ENCODE peak calls at places on chromosomes 12 and 14, in four cellular contexts. One of them, this sample, is unnamed.

GRCh38 chr12:879641-880040 is 69.9 kb downstream of the RAD52 start:
- DNase-seq in lower lobe of right lung: no peak
- DNase-seq in cardiac muscle cell: no peak
- DNase-seq in A549: no peak
- DNase-seq in this sample: peak; percentile 36

GRCh38 chr14:89660183-89660582 is 243.2 kb upstream of the FOXN3 start:
- DNase-seq in lower lobe of right lung: no peak
- DNase-seq in cardiac muscle cell: peak; percentile 39
- DNase-seq in A549: no peak
- DNase-seq in this sample: no peak

GRCh38 chr14:76926521-76927251 is 100.5 kb downstream of the LRRC74A start:
- DNase-seq in lower lobe of right lung: no peak
- DNase-seq in cardiac muscle cell: no peak
- DNase-seq in A549: no peak
- DNase-seq in this sample: no peak

GRCh38 chr12:107134558-107134957 is 41.2 kb upstream of the CRY1 start:
- DNase-seq in lower lobe of right lung: no peak
- DNase-seq in cardiac muscle cell: no peak
- DNase-seq in A549: peak; percentile 71
- DNase-seq in this sample: no peak

GRCh38 chr12:43210437-43211197 is 341.4 kb downstream of the ADAMTS20 start:
- DNase-seq in lower lobe of right lung: no peak
- DNase-seq in cardiac muscle cell: no peak
- DNase-seq in A549: no peak
- DNase-seq in this sample: no peak

GRCh38 chr14:71321556-71322315 is 414.5 kb downstream of the PCNX1 start:
- DNase-seq in lower lobe of right lung: no peak
- DNase-seq in cardiac muscle cell: peak; percentile 44
- DNase-seq in A549: peak; percentile 12
- DNase-seq in this sample: no peak

GRCh38 chr14:38139926-38140325 is 67.8 kb upstream of the SSTR1 start:
- DNase-seq in lower lobe of right lung: no peak
- DNase-seq in cardiac muscle cell: no peak
- DNase-seq in A549: no peak
- DNase-seq in this sample: no peak

GRCh38 chr12:74889073-74889472 is 320.6 kb downstream of the KCNC2 start:
- DNase-seq in lower lobe of right lung: no peak
- DNase-seq in cardiac muscle cell: no peak
- DNase-seq in A549: no peak
- DNase-seq in this sample: no peak

GRCh38 chr14:86766469-86766868 is 1226.5 kb downstream of the GALC start:
- DNase-seq in lower lobe of right lung: no peak
- DNase-seq in cardiac muscle cell: no peak
- DNase-seq in A549: no peak
- DNase-seq in this sample: no peak

GRCh38 chr12:40469736-40470135 is 222.5 kb upstream of the CNTN1 start:
- DNase-seq in lower lobe of right lung: no peak
- DNase-seq in cardiac muscle cell: no peak
- DNase-seq in A549: no peak
- DNase-seq in this sample: no peak

GRCh38 chr14:50340945-50341344 is 28.8 kb downstream of the DMAC2L start:
- DNase-seq in lower lobe of right lung: no peak
- DNase-seq in cardiac muscle cell: no peak
- DNase-seq in A549: no peak
- DNase-seq in this sample: no peak

GRCh38 chr12:12333980-12334709 is 15.9 kb downstream of the MANSC1 start:
- DNase-seq in lower lobe of right lung: peak; percentile 68
- DNase-seq in cardiac muscle cell: peak; percentile 63
- DNase-seq in A549: peak; percentile 77
- DNase-seq in this sample: no peak

GRCh38 chr12:68028647-68029046 is 39.4 kb downstream of the IFNG-AS1 start:
- DNase-seq in lower lobe of right lung: no peak
- DNase-seq in cardiac muscle cell: no peak
- DNase-seq in A549: no peak
- DNase-seq in this sample: no peak

GRCh38 chr14:61894452-61895077 is 132.3 kb downstream of the SNAPC1 start:
- DNase-seq in lower lobe of right lung: peak; percentile 66
- DNase-seq in cardiac muscle cell: peak; percentile 88
- DNase-seq in A549: peak; percentile 69
- DNase-seq in this sample: peak; percentile 16

GRCh38 chr12:39386335-39386734 is 56.6 kb downstream of the KIF21A start:
- DNase-seq in lower lobe of right lung: no peak
- DNase-seq in cardiac muscle cell: no peak
- DNase-seq in A549: no peak
- DNase-seq in this sample: no peak

GRCh38 chr14:81127785-81128184 is 93.0 kb downstream of the GTF2A1 start:
- DNase-seq in lower lobe of right lung: no peak
- DNase-seq in cardiac muscle cell: no peak
- DNase-seq in A549: no peak
- DNase-seq in this sample: no peak

GRCh38 chr12:109728921-109729836 is 15.6 kb downstream of the FAM222A start:
- DNase-seq in lower lobe of right lung: peak; percentile 42
- DNase-seq in cardiac muscle cell: no peak
- DNase-seq in A549: no peak
- DNase-seq in this sample: no peak

GRCh38 chr12:15322164-15323054 is at the start of gene PTPRO:
- DNase-seq in lower lobe of right lung: no peak
- DNase-seq in cardiac muscle cell: peak; percentile 57
- DNase-seq in A549: peak; percentile 6
- DNase-seq in this sample: no peak

GRCh38 chr12:110826592-110827200 is 20.1 kb upstream of the CCDC63 start:
- DNase-seq in lower lobe of right lung: peak; percentile 85
- DNase-seq in cardiac muscle cell: peak; percentile 88
- DNase-seq in A549: peak; percentile 94
- DNase-seq in this sample: peak; percentile 34

GRCh38 chr12:46266869-46267617 is 1.8 kb downstream of the SLC38A1 start:
- DNase-seq in lower lobe of right lung: peak; percentile 76
- DNase-seq in cardiac muscle cell: peak; percentile 88
- DNase-seq in A549: peak; percentile 64
- DNase-seq in this sample: no peak

GRCh38 chr12:106108187-106108816 is 30.5 kb downstream of the NUAK1 start:
- DNase-seq in lower lobe of right lung: no peak
- DNase-seq in cardiac muscle cell: no peak
- DNase-seq in A549: peak; percentile 62
- DNase-seq in this sample: no peak

GRCh38 chr14:46580941-46581671 is 70.5 kb downstream of the RPL10L start:
- DNase-seq in lower lobe of right lung: no peak
- DNase-seq in cardiac muscle cell: peak; percentile 61
- DNase-seq in A549: peak; percentile 67
- DNase-seq in this sample: no peak

GRCh38 chr14:96160030-96160912 is 44.4 kb upstream of the BDKRB2 start:
- DNase-seq in lower lobe of right lung: no peak
- DNase-seq in cardiac muscle cell: no peak
- DNase-seq in A549: peak; percentile 37
- DNase-seq in this sample: no peak

GRCh38 chr12:79233341-79233761 is 368.8 kb downstream of the SYT1 start:
- DNase-seq in lower lobe of right lung: no peak
- DNase-seq in cardiac muscle cell: no peak
- DNase-seq in A549: no peak
- DNase-seq in this sample: no peak

GRCh38 chr14:102445641-102446040 is 63.9 kb downstream of the ANKRD9 start:
- DNase-seq in lower lobe of right lung: no peak
- DNase-seq in cardiac muscle cell: no peak
- DNase-seq in A549: no peak
- DNase-seq in this sample: no peak

GRCh38 chr14:102454711-102455110 is 54.9 kb downstream of the ANKRD9 start:
- DNase-seq in lower lobe of right lung: no peak
- DNase-seq in cardiac muscle cell: no peak
- DNase-seq in A549: no peak
- DNase-seq in this sample: no peak

GRCh38 chr14:102451064-102451352 is 58.6 kb downstream of the ANKRD9 start:
- DNase-seq in lower lobe of right lung: no peak
- DNase-seq in cardiac muscle cell: no peak
- DNase-seq in A549: no peak
- DNase-seq in this sample: no peak

GRCh38 chr14:102452302-102452701 is 57.3 kb downstream of the ANKRD9 start:
- DNase-seq in lower lobe of right lung: no peak
- DNase-seq in cardiac muscle cell: no peak
- DNase-seq in A549: no peak
- DNase-seq in this sample: no peak

GRCh38 chr14:102450206-102451063 is 59.1 kb downstream of the ANKRD9 start:
- DNase-seq in lower lobe of right lung: no peak
- DNase-seq in cardiac muscle cell: no peak
- DNase-seq in A549: no peak
- DNase-seq in this sample: no peak
- H3K27ac ChIP-seq in lower lobe of right lung: no peak overlapping the region
- H3K27ac ChIP-seq in cardiac muscle cell: no peak overlapping the region
- H3K27ac ChIP-seq in A549: no peak overlapping the region
- H3K27ac ChIP-seq in this sample: no peak overlapping the region

DNA sequence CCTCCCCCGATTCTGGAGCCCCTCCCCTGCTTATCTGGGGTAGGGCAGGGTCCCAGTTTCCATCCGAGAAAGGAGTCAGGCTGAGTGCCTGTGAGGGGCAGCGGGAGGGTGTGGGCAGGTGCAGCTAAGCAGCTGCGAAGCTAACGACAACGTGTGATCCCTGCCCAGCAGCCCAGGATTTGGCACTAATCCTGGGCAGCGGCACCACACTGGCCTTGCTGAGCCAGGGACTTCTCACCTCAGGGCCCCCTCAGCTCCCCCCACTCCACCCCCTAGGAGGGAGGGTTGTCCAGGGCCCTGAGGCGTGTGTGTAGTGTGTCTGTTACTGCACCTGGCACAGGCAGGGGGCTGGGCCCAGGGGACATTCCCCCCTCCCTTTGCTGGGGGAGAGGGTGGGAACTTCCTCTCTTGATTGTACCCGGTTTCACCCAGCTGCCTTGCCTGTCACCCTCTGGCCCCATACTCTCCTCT is 1.8 kb downstream of the SMIM41 start:
- DNase-seq in lower lobe of right lung: no peak
- DNase-seq in cardiac muscle cell: no peak
- DNase-seq in A549: no peak
- DNase-seq in this sample: no peak
- TF ChIP-seq CTCF in lower lobe of right lung: no peak
- TF ChIP-seq CTCF in cardiac muscle cell: no peak
- TF ChIP-seq CTCF in A549: no peak
- TF ChIP-seq CTCF in this sample: no peak

GRCh38 chr12:92036061-92036620 is 109.5 kb downstream of the BTG1 start:
- DNase-seq in lower lobe of right lung: no peak
- DNase-seq in cardiac muscle cell: no peak
- DNase-seq in A549: no peak
- DNase-seq in this sample: no peak

GRCh38 chr12:92036771-92037453 is 108.7 kb downstream of the BTG1 start:
- DNase-seq in lower lobe of right lung: no peak
- DNase-seq in cardiac muscle cell: no peak
- DNase-seq in A549: no peak
- DNase-seq in this sample: no peak

GRCh38 chr12:92034858-92035401 is 110.7 kb downstream of the BTG1 start:
- DNase-seq in lower lobe of right lung: peak; percentile 46
- DNase-seq in cardiac muscle cell: no peak
- DNase-seq in A549: peak; percentile 68
- DNase-seq in this sample: peak; percentile 82

GRCh38 chr12:92034083-92034482 is 111.6 kb downstream of the BTG1 start:
- DNase-seq in lower lobe of right lung: no peak
- DNase-seq in cardiac muscle cell: no peak
- DNase-seq in A549: no peak
- DNase-seq in this sample: no peak

GRCh38 chr12:92035477-92035876 is 110.2 kb downstream of the BTG1 start:
- DNase-seq in lower lobe of right lung: no peak
- DNase-seq in cardiac muscle cell: no peak
- DNase-seq in A549: no peak
- DNase-seq in this sample: no peak
- H3K4me3 ChIP-seq in lower lobe of right lung: peak overlapping the region; percentile 43
- H3K4me3 ChIP-seq in cardiac muscle cell: no peak overlapping the region
- H3K4me3 ChIP-seq in A549: peak overlapping the region; percentile 24
- H3K4me3 ChIP-seq in this sample: peak overlapping the region; percentile 1

GRCh38 chr12:124543591-124544310 is 23.7 kb downstream of the NCOR2 start:
- DNase-seq in lower lobe of right lung: no peak
- DNase-seq in cardiac muscle cell: no peak
- DNase-seq in A549: no peak
- DNase-seq in this sample: no peak

GRCh38 chr12:124544311-124544970 is 23.0 kb downstream of the NCOR2 start:
- DNase-seq in lower lobe of right lung: no peak
- DNase-seq in cardiac muscle cell: no peak
- DNase-seq in A549: no peak
- DNase-seq in this sample: no peak

GRCh38 chr12:124545508-124546418 is 21.6 kb downstream of the NCOR2 start:
- DNase-seq in lower lobe of right lung: peak; percentile 68
- DNase-seq in cardiac muscle cell: no peak
- DNase-seq in A549: no peak
- DNase-seq in this sample: no peak

GRCh38 chr12:124543052-124543590 is 24.3 kb downstream of the NCOR2 start:
- DNase-seq in lower lobe of right lung: no peak
- DNase-seq in cardiac muscle cell: no peak
- DNase-seq in A549: peak; percentile 60
- DNase-seq in this sample: no peak

GRCh38 chr12:124544983-124545382 is 22.4 kb downstream of the NCOR2 start:
- DNase-seq in lower lobe of right lung: no peak
- DNase-seq in cardiac muscle cell: no peak
- DNase-seq in A549: no peak
- DNase-seq in this sample: no peak
- H3K27ac ChIP-seq in lower lobe of right lung: no peak overlapping the region
- H3K27ac ChIP-seq in cardiac muscle cell: peak overlapping the region; percentile 79
- H3K27ac ChIP-seq in A549: no peak overlapping the region
- H3K27ac ChIP-seq in this sample: no peak overlapping the region

GRCh38 chr12:95349291-95349690 is 124.7 kb upstream of the METAP2 start:
- DNase-seq in lower lobe of right lung: no peak
- DNase-seq in cardiac muscle cell: no peak
- DNase-seq in A549: no peak
- DNase-seq in this sample: no peak

DNA sequence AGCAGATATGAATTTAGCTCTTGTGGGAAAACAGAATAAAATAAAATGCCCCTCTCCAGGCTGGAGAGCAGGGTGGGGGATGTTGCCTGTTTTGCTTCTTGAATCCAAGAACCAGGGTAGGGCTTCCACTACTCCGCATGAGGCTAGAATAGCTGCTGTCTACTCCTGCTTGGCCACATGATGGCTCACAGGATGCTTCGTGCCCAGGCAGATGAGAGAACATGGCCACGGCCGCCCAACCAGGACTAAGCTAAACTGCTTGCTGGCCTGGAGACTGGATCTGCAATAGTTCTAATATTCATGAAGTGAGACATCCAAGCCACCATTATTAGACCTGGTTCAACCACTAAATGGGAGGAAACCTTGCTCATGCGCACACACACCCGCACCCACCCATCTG is 122.2 kb upstream of the METAP2 start:
- DNase-seq in lower lobe of right lung: no peak
- DNase-seq in cardiac muscle cell: no peak
- DNase-seq in A549: no peak
- DNase-seq in this sample: no peak
- TF ChIP-seq CTCF in lower lobe of right lung: no peak
- TF ChIP-seq CTCF in cardiac muscle cell: no peak
- TF ChIP-seq CTCF in A549: no peak
- TF ChIP-seq CTCF in this sample: no peak

GRCh38 chr14:94936411-94936892 is 166.5 kb upstream of the GSC start:
- DNase-seq in lower lobe of right lung: no peak
- DNase-seq in cardiac muscle cell: no peak
- DNase-seq in A549: no peak
- DNase-seq in this sample: no peak
- H3K4me3 ChIP-seq in lower lobe of right lung: peak overlapping the region; percentile 32
- H3K4me3 ChIP-seq in cardiac muscle cell: no peak overlapping the region
- H3K4me3 ChIP-seq in A549: no peak overlapping the region
- H3K4me3 ChIP-seq in this sample: no peak overlapping the region

This sample was measured in AG04450.